ENCODE peak calls at places on chromosomes 5 and 9, in eight cellular contexts. One of them, this sample, is unnamed. For H3K36me3, the result is how much of the 10 kb centered on the place peaks cover.

GRCh38 chr5:43121565-43122484 is 1.1 kb downstream of the ZNF131 start:
- DNase-seq in adrenal gland: peak
- DNase-seq in right lobe of liver: no peak
- DNase-seq in brain microvascular endothelial cell: peak
- DNase-seq in stomach: no peak
- DNase-seq in BJ: no peak
- DNase-seq in tibial artery: no peak
- DNase-seq in left ventricle myocardium inferior: no peak
- DNase-seq in this sample: peak

GRCh38 chr5:8517461-8517860 is 648.5 kb downstream of the MTRR start:
- DNase-seq in adrenal gland: no peak
- DNase-seq in right lobe of liver: no peak
- DNase-seq in brain microvascular endothelial cell: peak
- DNase-seq in stomach: no peak
- DNase-seq in BJ: no peak
- DNase-seq in tibial artery: no peak
- DNase-seq in left ventricle myocardium inferior: no peak
- DNase-seq in this sample: no peak

GRCh38 chr5:13613621-13614020 is 330.9 kb downstream of the DNAH5 start:
- DNase-seq in adrenal gland: no peak
- DNase-seq in right lobe of liver: no peak
- DNase-seq in brain microvascular endothelial cell: no peak
- DNase-seq in stomach: no peak
- DNase-seq in BJ: no peak
- DNase-seq in tibial artery: no peak
- DNase-seq in left ventricle myocardium inferior: no peak
- DNase-seq in this sample: no peak

GRCh38 chr9:108815156-108815555 is 40.6 kb downstream of the ACTL7B start:
- DNase-seq in adrenal gland: no peak
- DNase-seq in right lobe of liver: no peak
- DNase-seq in brain microvascular endothelial cell: no peak
- DNase-seq in stomach: no peak
- DNase-seq in BJ: no peak
- DNase-seq in tibial artery: no peak
- DNase-seq in left ventricle myocardium inferior: no peak
- DNase-seq in this sample: peak

GRCh38 chr5:41809128-41809527 is 61.1 kb downstream of the OXCT1 start:
- DNase-seq in adrenal gland: no peak
- DNase-seq in right lobe of liver: no peak
- DNase-seq in brain microvascular endothelial cell: no peak
- DNase-seq in stomach: no peak
- DNase-seq in BJ: no peak
- DNase-seq in tibial artery: no peak
- DNase-seq in left ventricle myocardium inferior: no peak
- DNase-seq in this sample: no peak

GRCh38 chr5:1312993-1313833 is 18.3 kb upstream of the TERT start:
- DNase-seq in adrenal gland: no peak
- DNase-seq in right lobe of liver: no peak
- DNase-seq in brain microvascular endothelial cell: no peak
- DNase-seq in stomach: peak
- DNase-seq in BJ: no peak
- DNase-seq in tibial artery: no peak
- DNase-seq in left ventricle myocardium inferior: no peak
- DNase-seq in this sample: no peak

GRCh38 chr5:55578771-55579170 is 44.0 kb upstream of the PLPP1 start:
- DNase-seq in adrenal gland: peak
- DNase-seq in right lobe of liver: no peak
- DNase-seq in brain microvascular endothelial cell: peak
- DNase-seq in stomach: no peak
- DNase-seq in BJ: no peak
- DNase-seq in tibial artery: no peak
- DNase-seq in left ventricle myocardium inferior: no peak
- DNase-seq in this sample: no peak

GRCh38 chr9:129987047-129987446 is 55.9 kb downstream of the FNBP1 start:
- DNase-seq in adrenal gland: no peak
- DNase-seq in right lobe of liver: no peak
- DNase-seq in brain microvascular endothelial cell: no peak
- DNase-seq in stomach: no peak
- DNase-seq in BJ: no peak
- DNase-seq in tibial artery: no peak
- DNase-seq in left ventricle myocardium inferior: no peak
- DNase-seq in this sample: no peak

GRCh38 chr5:75002271-75002670 is 50.1 kb downstream of the GCNT4 start:
- DNase-seq in adrenal gland: no peak
- DNase-seq in right lobe of liver: no peak
- DNase-seq in brain microvascular endothelial cell: no peak
- DNase-seq in stomach: no peak
- DNase-seq in BJ: no peak
- DNase-seq in tibial artery: no peak
- DNase-seq in left ventricle myocardium inferior: no peak
- DNase-seq in this sample: no peak

GRCh38 chr5:40669606-40670005 is 10.1 kb upstream of the PTGER4 start:
- DNase-seq in adrenal gland: no peak
- DNase-seq in right lobe of liver: no peak
- DNase-seq in brain microvascular endothelial cell: no peak
- DNase-seq in stomach: no peak
- DNase-seq in BJ: no peak
- DNase-seq in tibial artery: no peak
- DNase-seq in left ventricle myocardium inferior: no peak
- DNase-seq in this sample: no peak

GRCh38 chr5:180646289-180646962 is 3.0 kb downstream of the FLT4 start:
- DNase-seq in adrenal gland: no peak
- DNase-seq in right lobe of liver: no peak
- DNase-seq in brain microvascular endothelial cell: no peak
- DNase-seq in stomach: no peak
- DNase-seq in BJ: no peak
- DNase-seq in tibial artery: no peak
- DNase-seq in left ventricle myocardium inferior: no peak
- DNase-seq in this sample: no peak

GRCh38 chr5:139665626-139666025 is 17.5 kb downstream of the CXXC5 start:
- DNase-seq in adrenal gland: no peak
- DNase-seq in right lobe of liver: peak
- DNase-seq in brain microvascular endothelial cell: no peak
- DNase-seq in stomach: no peak
- DNase-seq in BJ: no peak
- DNase-seq in tibial artery: no peak
- DNase-seq in left ventricle myocardium inferior: no peak
- DNase-seq in this sample: no peak

GRCh38 chr5:171312129-171312819 is 3.2 kb downstream of the TLX3 start:
- DNase-seq in adrenal gland: no peak
- DNase-seq in right lobe of liver: no peak
- DNase-seq in brain microvascular endothelial cell: no peak
- DNase-seq in stomach: no peak
- DNase-seq in BJ: no peak
- DNase-seq in tibial artery: no peak
- DNase-seq in left ventricle myocardium inferior: no peak
- DNase-seq in this sample: peak

GRCh38 chr5:34976347-34976746 is 47.0 kb downstream of the DNAJC21 start:
- DNase-seq in adrenal gland: no peak
- DNase-seq in right lobe of liver: no peak
- DNase-seq in brain microvascular endothelial cell: no peak
- DNase-seq in stomach: no peak
- DNase-seq in BJ: no peak
- DNase-seq in tibial artery: no peak
- DNase-seq in left ventricle myocardium inferior: no peak
- DNase-seq in this sample: no peak

GRCh38 chr5:157689942-157690689 is 18.8 kb downstream of the C5orf52 start:
- DNase-seq in adrenal gland: no peak
- DNase-seq in right lobe of liver: peak
- DNase-seq in brain microvascular endothelial cell: no peak
- DNase-seq in stomach: no peak
- DNase-seq in BJ: no peak
- DNase-seq in tibial artery: no peak
- DNase-seq in left ventricle myocardium inferior: no peak
- DNase-seq in this sample: peak

GRCh38 chr5:154714271-154714986 is 40.7 kb upstream of the LARP1 start:
- DNase-seq in adrenal gland: no peak
- DNase-seq in right lobe of liver: peak
- DNase-seq in brain microvascular endothelial cell: peak
- DNase-seq in stomach: peak
- DNase-seq in BJ: no peak
- DNase-seq in tibial artery: no peak
- DNase-seq in left ventricle myocardium inferior: no peak
- DNase-seq in this sample: no peak

GRCh38 chr9:79764377-79764776 is 192.6 kb downstream of the TLE4 start:
- DNase-seq in adrenal gland: no peak
- DNase-seq in right lobe of liver: no peak
- DNase-seq in brain microvascular endothelial cell: peak
- DNase-seq in stomach: no peak
- DNase-seq in BJ: peak
- DNase-seq in tibial artery: peak
- DNase-seq in left ventricle myocardium inferior: no peak
- DNase-seq in this sample: no peak

GRCh38 chr5:142686210-142686734 is 382 bp upstream of the FGF1 start:
- DNase-seq in adrenal gland: no peak
- DNase-seq in right lobe of liver: no peak
- DNase-seq in brain microvascular endothelial cell: peak
- DNase-seq in stomach: no peak
- DNase-seq in BJ: no peak
- DNase-seq in tibial artery: no peak
- DNase-seq in left ventricle myocardium inferior: no peak
- DNase-seq in this sample: no peak

GRCh38 chr5:60842859-60843692 is 993 bp downstream of the ELOVL7 start:
- DNase-seq in adrenal gland: peak
- DNase-seq in right lobe of liver: no peak
- DNase-seq in brain microvascular endothelial cell: no peak
- DNase-seq in stomach: no peak
- DNase-seq in BJ: no peak
- DNase-seq in tibial artery: no peak
- DNase-seq in left ventricle myocardium inferior: no peak
- DNase-seq in this sample: no peak

GRCh38 chr5:139747583-139748504 is 47.8 kb upstream of the PSD2 start:
- DNase-seq in adrenal gland: peak
- DNase-seq in right lobe of liver: peak
- DNase-seq in brain microvascular endothelial cell: peak
- DNase-seq in stomach: peak
- DNase-seq in BJ: no peak
- DNase-seq in tibial artery: peak
- DNase-seq in left ventricle myocardium inferior: peak
- DNase-seq in this sample: peak

GRCh38 chr9:135138078-135138855 is 50.8 kb downstream of the OLFM1 start:
- DNase-seq in adrenal gland: no peak
- DNase-seq in right lobe of liver: no peak
- DNase-seq in brain microvascular endothelial cell: no peak
- DNase-seq in stomach: no peak
- DNase-seq in BJ: no peak
- DNase-seq in tibial artery: no peak
- DNase-seq in left ventricle myocardium inferior: no peak
- DNase-seq in this sample: no peak
- H3K36me3 ChIP-seq in adrenal gland: under half
- H3K36me3 ChIP-seq in right lobe of liver: under half
- H3K36me3 ChIP-seq in brain microvascular endothelial cell: under half
- H3K36me3 ChIP-seq in stomach: under half
- H3K36me3 ChIP-seq in BJ: under half
- H3K36me3 ChIP-seq in tibial artery: under half
- H3K36me3 ChIP-seq in left ventricle myocardium inferior: under half
- H3K36me3 ChIP-seq in this sample: under half

GRCh38 chr5:102971693-102972293 is 148.1 kb downstream of the GIN1 start:
- DNase-seq in adrenal gland: no peak
- DNase-seq in right lobe of liver: no peak
- DNase-seq in brain microvascular endothelial cell: no peak
- DNase-seq in stomach: no peak
- DNase-seq in BJ: peak
- DNase-seq in tibial artery: no peak
- DNase-seq in left ventricle myocardium inferior: no peak
- DNase-seq in this sample: no peak

GRCh38 chr5:102974177-102974576 is 145.8 kb downstream of the GIN1 start:
- DNase-seq in adrenal gland: no peak
- DNase-seq in right lobe of liver: no peak
- DNase-seq in brain microvascular endothelial cell: no peak
- DNase-seq in stomach: no peak
- DNase-seq in BJ: no peak
- DNase-seq in tibial artery: no peak
- DNase-seq in left ventricle myocardium inferior: no peak
- DNase-seq in this sample: no peak

GRCh38 chr5:102975457-102976182 is 144.3 kb downstream of the GIN1 start:
- DNase-seq in adrenal gland: no peak
- DNase-seq in right lobe of liver: no peak
- DNase-seq in brain microvascular endothelial cell: peak
- DNase-seq in stomach: no peak
- DNase-seq in BJ: peak
- DNase-seq in tibial artery: no peak
- DNase-seq in left ventricle myocardium inferior: no peak
- DNase-seq in this sample: no peak

DNA sequence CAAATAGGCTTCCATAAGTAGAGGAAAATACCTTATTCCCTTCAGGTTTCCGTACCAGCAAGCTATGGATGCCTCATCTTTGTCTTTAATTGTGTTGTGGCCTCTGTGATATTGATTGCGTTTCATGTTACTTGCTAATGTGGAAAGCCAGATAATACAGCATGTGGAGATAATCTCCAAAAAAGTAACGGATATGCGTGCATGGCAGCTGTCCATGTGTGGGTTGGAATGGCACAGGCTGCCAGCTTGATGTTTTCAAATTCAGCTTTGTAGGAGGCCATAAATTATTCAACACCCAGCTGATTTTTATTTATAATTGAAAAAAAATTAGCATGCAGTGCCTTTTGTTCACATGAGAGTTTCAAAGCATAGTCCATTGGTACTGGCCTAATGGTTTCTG is 144.9 kb downstream of the GIN1 start:
- DNase-seq in adrenal gland: no peak
- DNase-seq in right lobe of liver: no peak
- DNase-seq in brain microvascular endothelial cell: no peak
- DNase-seq in stomach: no peak
- DNase-seq in BJ: no peak
- DNase-seq in tibial artery: no peak
- DNase-seq in left ventricle myocardium inferior: no peak
- DNase-seq in this sample: no peak
- H3K36me3 ChIP-seq in adrenal gland: under half
- H3K36me3 ChIP-seq in right lobe of liver: under half
- H3K36me3 ChIP-seq in brain microvascular endothelial cell: under half
- H3K36me3 ChIP-seq in stomach: under half
- H3K36me3 ChIP-seq in BJ: under half
- H3K36me3 ChIP-seq in tibial artery: under half
- H3K36me3 ChIP-seq in left ventricle myocardium inferior: under half
- H3K36me3 ChIP-seq in this sample: under half

GRCh38 chr5:148438911-148439310 is 55.2 kb downstream of the FBXO38 start:
- DNase-seq in adrenal gland: no peak
- DNase-seq in right lobe of liver: no peak
- DNase-seq in brain microvascular endothelial cell: no peak
- DNase-seq in stomach: no peak
- DNase-seq in BJ: no peak
- DNase-seq in tibial artery: no peak
- DNase-seq in left ventricle myocardium inferior: no peak
- DNase-seq in this sample: no peak
- H3K36me3 ChIP-seq in adrenal gland: half or more
- H3K36me3 ChIP-seq in right lobe of liver: under half
- H3K36me3 ChIP-seq in brain microvascular endothelial cell: half or more
- H3K36me3 ChIP-seq in stomach: half or more
- H3K36me3 ChIP-seq in BJ: under half
- H3K36me3 ChIP-seq in tibial artery: half or more
- H3K36me3 ChIP-seq in left ventricle myocardium inferior: half or more
- H3K36me3 ChIP-seq in this sample: under half

GRCh38 chr9:128593856-128594255 is 41.5 kb downstream of the SPTAN1 start:
- DNase-seq in adrenal gland: no peak
- DNase-seq in right lobe of liver: no peak
- DNase-seq in brain microvascular endothelial cell: no peak
- DNase-seq in stomach: no peak
- DNase-seq in BJ: no peak
- DNase-seq in tibial artery: no peak
- DNase-seq in left ventricle myocardium inferior: no peak
- DNase-seq in this sample: no peak
- H3K36me3 ChIP-seq in adrenal gland: half or more
- H3K36me3 ChIP-seq in right lobe of liver: under half
- H3K36me3 ChIP-seq in brain microvascular endothelial cell: half or more
- H3K36me3 ChIP-seq in stomach: half or more
- H3K36me3 ChIP-seq in BJ: under half
- H3K36me3 ChIP-seq in tibial artery: half or more
- H3K36me3 ChIP-seq in left ventricle myocardium inferior: half or more
- H3K36me3 ChIP-seq in this sample: under half

This sample was measured in left lung.